ENCODE peak calls at places on chromosome 10, in eight cellular contexts. R is astrocyte of the hippocampus, O is A549, X is globus pallidus, J is GM18507, Z is LoVo, E is cardiac fibroblast, F is IMR-90. M is an unnamed sample.

GRCh38 chr10:118698421-118698820 is 56.3 kb downstream of the CACUL1 start:
- DNase-seq in R (peak), O (peak), X (no peak), J (peak), Z (peak), E (peak), F (peak), M (peak)

GRCh38 chr10:59995862-59996261 is 89.5 kb upstream of the CCDC6 start:
- DNase-seq in R (peak), O (no peak), X (no peak), J (no peak), Z (no peak), E (peak), F (no peak), M (no peak)

GRCh38 chr10:11232222-11232961 is 214.7 kb downstream of the CELF2 start:
- DNase-seq in R (no peak), O (no peak), X (no peak), J (no peak), Z (no peak), E (no peak), F (no peak), M (no peak)

GRCh38 chr10:93462881-93463280 is 19.3 kb downstream of the MYOF start:
- DNase-seq in R (no peak), O (peak), X (no peak), J (no peak), Z (no peak), E (peak), F (peak), M (peak)

GRCh38 chr10:19204239-19204917 is 155.8 kb downstream of the MALRD1 start:
- DNase-seq in R (peak), O (no peak), X (no peak), J (no peak), Z (no peak), E (peak), F (peak), M (no peak)

GRCh38 chr10:29960261-29960660 is 99.1 kb downstream of the JCAD start:
- DNase-seq in R (no peak), O (no peak), X (no peak), J (no peak), Z (no peak), E (no peak), F (no peak), M (no peak)

GRCh38 chr10:34006471-34006870 is 672.0 kb upstream of the NRP1 start:
- DNase-seq in R (peak), O (no peak), X (no peak), J (no peak), Z (no peak), E (no peak), F (no peak), M (no peak)

GRCh38 chr10:5943536-5943935 is 33.8 kb downstream of the IL15RA start:
- DNase-seq in R (peak), O (no peak), X (no peak), J (no peak), Z (no peak), E (peak), F (peak), M (no peak)

GRCh38 chr10:97596101-97597055 is 6.9 kb downstream of the C10orf62 start:
- DNase-seq in R (peak), O (peak), X (no peak), J (no peak), Z (peak), E (peak), F (peak), M (no peak)

GRCh38 chr10:58358947-58359346 is 24.1 kb downstream of the UBE2D1 start:
- DNase-seq in R (no peak), O (no peak), X (no peak), J (no peak), Z (no peak), E (no peak), F (no peak), M (no peak)

M was measured in GM12864.